ENCODE peak calls at places on chromosomes 4 and X, in ten cellular contexts. F is endothelial cell of umbilical vein, U is tibial nerve, W is left ventricle myocardium inferior, I is HCT116, Y is K562, Q is fibroblast of lung, C is heart left ventricle, S is uterus, H is A673. R is an unnamed sample. For H3K27me3, the result is how much of the 10 kb centered on the place peaks cover.

GRCh38 chr4:107876096-107876495 is 51.4 kb downstream of the SGMS2 start:
- DNase-seq in F (peak), U (no peak), W (no peak), I (no peak), Y (no peak), Q (no peak), C (no peak), S (no peak), H (no peak), R (no peak)

GRCh38 chr4:38591617-38592337 is 72.2 kb upstream of the KLF3 start:
- DNase-seq in F (no peak), U (no peak), W (no peak), I (no peak), Y (no peak), Q (peak), C (no peak), S (peak), H (no peak), R (no peak)

GRCh38 chr4:7862561-7863200 is 77.0 kb downstream of the AFAP1 start:
- DNase-seq in F (no peak), U (no peak), W (no peak), I (no peak), Y (no peak), Q (peak), C (no peak), S (no peak), H (no peak), R (no peak)

GRCh38 chrX:85052636-85053343 is 49.1 kb downstream of the APOOL start:
- DNase-seq in F (peak), U (no peak), W (no peak), I (peak), Y (no peak), Q (peak), C (no peak), S (no peak), H (peak), R (no peak)

GRCh38 chr4:171067422-171067821 is 745.8 kb upstream of the GALNTL6 start:
- DNase-seq in F (no peak), U (no peak), W (no peak), I (no peak), Y (no peak), Q (no peak), C (no peak), S (no peak), H (no peak), R (no peak)

GRCh38 chr4:44157611-44158277 is 290.9 kb downstream of the KCTD8 start:
- DNase-seq in F (peak), U (no peak), W (no peak), I (no peak), Y (no peak), Q (peak), C (no peak), S (no peak), H (no peak), R (no peak)

GRCh38 chr4:173252024-173252935 is 81.9 kb downstream of the HMGB2 start:
- DNase-seq in F (peak), U (peak), W (peak), I (peak), Y (peak), Q (peak), C (peak), S (peak), H (peak), R (peak)

GRCh38 chrX:40705658-40706312 is 29.6 kb downstream of the MED14 start:
- DNase-seq in F (no peak), U (no peak), W (no peak), I (no peak), Y (no peak), Q (no peak), C (no peak), S (no peak), H (no peak), R (no peak)

GRCh38 chrX:136780738-136781137 is at the start of gene ARHGEF6:
- DNase-seq in F (no peak), U (no peak), W (no peak), I (no peak), Y (no peak), Q (no peak), C (no peak), S (no peak), H (no peak), R (no peak)

GRCh38 chr4:48228887-48229462 is 40.7 kb downstream of the TEC start:
- DNase-seq in F (no peak), U (no peak), W (no peak), I (no peak), Y (peak), Q (peak), C (no peak), S (no peak), H (no peak), R (no peak)

GRCh38 chr4:174172274-174172673 is 111.2 kb downstream of the FBXO8 start:
- DNase-seq in F (no peak), U (no peak), W (no peak), I (no peak), Y (no peak), Q (no peak), C (no peak), S (no peak), H (no peak), R (no peak)

GRCh38 chr4:148041606-148042324 is 309.9 kb downstream of the ARHGAP10 start:
- DNase-seq in F (no peak), U (no peak), W (no peak), I (no peak), Y (no peak), Q (no peak), C (no peak), S (no peak), H (no peak), R (no peak)

GRCh38 chr4:179709961-179710624 is 2267.9 kb upstream of the AGA start:
- DNase-seq in F (no peak), U (no peak), W (no peak), I (no peak), Y (no peak), Q (no peak), C (no peak), S (no peak), H (no peak), R (no peak)

GRCh38 chr4:40731792-40732245 is 17.9 kb upstream of the NSUN7 start:
- DNase-seq in F (peak), U (peak), W (peak), I (no peak), Y (no peak), Q (no peak), C (peak), S (no peak), H (peak), R (no peak)

GRCh38 chr4:71635094-71635493 is 148.8 kb downstream of the GC start:
- DNase-seq in F (no peak), U (no peak), W (no peak), I (no peak), Y (no peak), Q (no peak), C (no peak), S (no peak), H (peak), R (no peak)

GRCh38 chr4:52957220-52957686 is 95.1 kb downstream of the RASL11B start:
- DNase-seq in F (no peak), U (no peak), W (no peak), I (no peak), Y (no peak), Q (peak), C (peak), S (peak), H (peak), R (no peak)

GRCh38 chrX:130887392-130887791 is 15.6 kb downstream of the ENOX2 start:
- DNase-seq in F (no peak), U (no peak), W (no peak), I (no peak), Y (no peak), Q (no peak), C (no peak), S (no peak), H (no peak), R (no peak)
- H3K4me3 ChIP-seq in F (no peak), U (no peak), W (no peak), I (no peak), Y (no peak), Q (no peak), C (no peak), S (no peak), H (no peak), R (peak)

DNA sequence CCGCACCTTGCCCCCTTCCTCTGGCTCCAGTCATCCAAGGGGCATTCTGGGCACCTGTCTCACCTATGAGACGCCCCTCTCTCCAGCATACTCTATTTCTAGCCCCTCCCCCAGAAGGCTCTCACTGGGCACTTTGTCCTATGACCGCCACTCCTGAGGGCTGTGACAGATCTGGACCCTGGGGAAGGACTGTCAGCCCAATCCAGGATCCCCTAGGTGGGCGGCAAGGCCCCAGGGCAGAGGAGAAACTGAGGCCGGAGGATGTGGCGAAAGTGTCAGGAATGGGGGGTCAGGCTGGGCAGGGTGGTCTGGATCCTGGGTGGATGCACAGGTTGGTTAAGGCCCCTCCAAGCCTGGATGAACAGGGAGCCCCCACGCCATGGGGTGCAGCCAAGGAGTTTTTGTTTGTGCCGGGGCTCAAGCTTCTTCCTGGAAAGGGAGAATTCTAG is 16.2 kb upstream of the NAT8L start:
- DNase-seq in F (no peak), U (no peak), W (no peak), I (no peak), Y (no peak), Q (no peak), C (no peak), S (no peak), H (no peak), R (no peak)
- H3K27me3 ChIP-seq in F (under half), U (under half), W (half or more), I (under half), Y (under half), Q (under half), C (under half), S (under half), H (under half), R (under half)

DNA sequence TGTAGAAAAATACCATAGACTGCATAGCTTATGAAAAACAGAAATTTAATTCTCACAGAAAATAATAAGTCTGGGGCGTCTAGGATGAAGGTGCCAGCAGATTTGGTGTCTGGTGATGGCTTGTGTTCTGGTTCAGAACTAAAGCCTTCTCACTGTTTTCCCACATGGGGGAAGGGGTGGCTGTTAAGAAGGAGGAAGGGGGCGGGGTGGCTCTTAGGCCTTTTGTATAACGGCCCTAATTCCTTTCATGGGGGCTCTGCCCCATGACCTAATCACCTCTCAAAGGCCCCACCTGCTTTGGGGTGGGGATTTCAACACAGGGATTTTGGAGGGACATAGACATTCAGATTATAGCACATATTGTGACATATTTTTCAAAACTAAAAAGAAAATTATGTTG is 173.2 kb upstream of the TECRL start:
- DNase-seq in F (no peak), U (no peak), W (no peak), I (no peak), Y (no peak), Q (no peak), C (no peak), S (no peak), H (no peak), R (no peak)
- H3K4me3 ChIP-seq in F (no peak), U (no peak), W (no peak), I (no peak), Y (no peak), Q (no peak), C (no peak), S (no peak), H (no peak), R (no peak)

DNA sequence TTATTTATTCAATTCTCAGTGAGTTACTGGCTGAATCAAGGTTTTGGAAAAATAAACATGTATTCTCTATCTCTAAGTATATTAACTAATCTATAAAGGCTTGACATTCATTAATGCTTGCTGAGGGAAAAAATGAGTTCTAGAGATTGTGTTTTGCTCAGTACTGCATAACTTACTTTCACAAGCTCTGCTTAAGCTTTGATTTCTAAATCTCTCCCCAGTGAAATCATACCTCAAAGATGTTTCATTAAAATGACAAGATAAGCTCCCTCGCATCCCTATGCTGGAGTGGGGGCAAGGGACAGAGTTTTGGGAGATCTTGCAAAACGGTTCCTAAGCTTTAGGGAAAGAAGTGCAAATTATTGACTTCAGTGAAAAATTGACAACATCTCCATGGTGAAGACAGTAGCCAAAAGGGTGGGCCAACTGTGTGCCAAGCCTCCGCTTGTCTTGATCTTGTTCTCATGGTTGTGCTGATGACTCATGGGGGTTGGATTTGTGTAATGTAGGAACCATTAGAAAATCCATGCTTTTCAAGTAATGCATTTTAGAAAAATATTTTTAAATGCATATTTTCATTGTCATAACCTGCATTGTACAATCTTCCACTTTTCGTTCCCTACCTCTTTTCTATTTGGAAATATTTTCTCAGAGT is 521.5 kb downstream of the RPA4 start:
- DNase-seq in F (no peak), U (no peak), W (no peak), I (no peak), Y (no peak), Q (peak), C (no peak), S (no peak), H (no peak), R (no peak)
- H3K27me3 ChIP-seq in F (under half), U (under half), W (under half), I (under half), Y (under half), Q (under half), C (under half), S (under half), H (under half), R (under half)

DNA sequence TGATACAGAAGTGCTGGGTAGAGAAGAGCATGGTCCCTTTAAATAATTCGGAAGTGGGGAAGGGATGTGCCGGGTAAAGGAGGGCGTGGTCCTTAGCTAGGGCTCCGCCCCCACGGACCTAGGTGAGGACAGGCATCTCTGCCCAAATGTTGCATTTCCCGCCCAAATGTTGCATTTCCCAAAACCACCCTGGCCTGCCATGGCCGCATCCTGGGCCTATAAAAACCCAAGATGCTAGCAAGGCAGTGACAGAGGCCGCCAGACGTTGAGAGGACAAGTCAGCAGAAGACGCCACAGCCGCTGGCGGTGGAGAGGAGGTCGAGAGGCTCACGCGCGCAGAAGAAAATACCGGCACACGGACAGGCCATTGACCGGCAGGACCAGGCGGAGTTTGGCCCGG is 46.1 kb downstream of the ZFP42 start:
- DNase-seq in F (no peak), U (no peak), W (no peak), I (no peak), Y (no peak), Q (no peak), C (no peak), S (no peak), H (no peak), R (no peak)
- H3K4me3 ChIP-seq in F (no peak), U (no peak), W (no peak), I (no peak), Y (no peak), Q (no peak), C (no peak), S (no peak), H (no peak), R (no peak)

R was measured in thoracic aorta.